ENCODE peak calls at places on chromosomes 1 and 21, in six cellular contexts. I is GM12865, S is Peyer's patch, F is heart right ventricle, Y is BE2C, G is lower leg skin. D is an unnamed sample.

GRCh38 chr1:247370786-247371732 is 39.4 kb upstream of the ZNF496 start:
- DNase-seq in I (no peak), S (no peak), F (no peak), Y (no peak), G (no peak), D (no peak)

GRCh38 chr1:6981595-6981994 is 196.3 kb downstream of the CAMTA1 start:
- DNase-seq in I (no peak), S (no peak), F (no peak), Y (no peak), G (no peak), D (no peak)

GRCh38 chr1:27597511-27598216 is 6.3 kb downstream of the AHDC1 start:
- DNase-seq in I (no peak), S (no peak), F (no peak), Y (no peak), G (no peak), D (no peak)

GRCh38 chr1:63713041-63713440 is 60.8 kb upstream of the ROR1 start:
- DNase-seq in I (no peak), S (no peak), F (no peak), Y (no peak), G (no peak), D (no peak)

GRCh38 chr21:45768011-45768740 is 124.7 kb downstream of the PCBP3 start:
- DNase-seq in I (no peak), S (no peak), F (no peak), Y (no peak), G (peak), D (no peak)

GRCh38 chr1:43272161-43272560 is 2.4 kb downstream of the TMEM125 start:
- DNase-seq in I (no peak), S (no peak), F (no peak), Y (no peak), G (peak), D (no peak)

GRCh38 chr1:16019580-16020277 is 1.9 kb upstream of the HSPB7 start:
- DNase-seq in I (no peak), S (no peak), F (peak), Y (peak), G (no peak), D (no peak)

GRCh38 chr1:7015022-7015421 is 229.8 kb downstream of the CAMTA1 start:
- DNase-seq in I (no peak), S (no peak), F (no peak), Y (no peak), G (peak), D (no peak)

GRCh38 chr1:99429754-99430153 is 165.5 kb downstream of the PLPPR4 start:
- DNase-seq in I (no peak), S (no peak), F (no peak), Y (no peak), G (no peak), D (no peak)

GRCh38 chr1:50901872-50902271 is 58.2 kb downstream of the FAF1 start:
- DNase-seq in I (no peak), S (no peak), F (no peak), Y (no peak), G (no peak), D (no peak)

GRCh38 chr1:74937176-74937575 is 197.0 kb upstream of the LHX8 start:
- DNase-seq in I (no peak), S (no peak), F (no peak), Y (no peak), G (no peak), D (no peak)

GRCh38 chr1:168794057-168794456 is 65.1 kb upstream of the DPT start:
- DNase-seq in I (no peak), S (no peak), F (no peak), Y (no peak), G (no peak), D (no peak)

GRCh38 chr1:214271174-214271858 is 9.6 kb upstream of the SMYD2 start:
- DNase-seq in I (no peak), S (no peak), F (no peak), Y (no peak), G (no peak), D (no peak)

GRCh38 chr1:53332833-53333232 is 5.0 kb upstream of the LRP8 start:
- DNase-seq in I (no peak), S (no peak), F (no peak), Y (no peak), G (no peak), D (no peak)

GRCh38 chr1:5585256-5585655 is 407.0 kb downstream of the NPHP4 start:
- DNase-seq in I (no peak), S (no peak), F (no peak), Y (no peak), G (no peak), D (no peak)

GRCh38 chr1:41122851-41123518 is 101.5 kb upstream of the SLFNL1 start:
- DNase-seq in I (peak), S (no peak), F (no peak), Y (peak), G (no peak), D (no peak)

GRCh38 chr1:222792744-222793143 is 22.1 kb upstream of the DISP1 start:
- DNase-seq in I (no peak), S (no peak), F (no peak), Y (no peak), G (no peak), D (no peak)

GRCh38 chr21:24050233-24050632 is 1557.0 kb downstream of the MRPL39 start:
- DNase-seq in I (no peak), S (no peak), F (no peak), Y (no peak), G (no peak), D (no peak)

GRCh38 chr1:181255270-181255929 is 166.9 kb downstream of the IER5 start:
- DNase-seq in I (no peak), S (no peak), F (no peak), Y (no peak), G (no peak), D (no peak)

GRCh38 chr1:201644197-201644596 is 105.3 kb downstream of the NAV1 start:
- DNase-seq in I (no peak), S (no peak), F (no peak), Y (no peak), G (no peak), D (no peak)

GRCh38 chr1:54403808-54404261 is 2.4 kb downstream of the SSBP3 start:
- DNase-seq in I (no peak), S (no peak), F (no peak), Y (no peak), G (no peak), D (no peak)

GRCh38 chr1:216310776-216311175 is 112.5 kb downstream of the USH2A start:
- DNase-seq in I (peak), S (no peak), F (peak), Y (peak), G (no peak), D (no peak)

GRCh38 chr21:32533053-32533452 is 52.3 kb downstream of the TCP10L start:
- DNase-seq in I (no peak), S (no peak), F (no peak), Y (no peak), G (peak), D (no peak)

DNA sequence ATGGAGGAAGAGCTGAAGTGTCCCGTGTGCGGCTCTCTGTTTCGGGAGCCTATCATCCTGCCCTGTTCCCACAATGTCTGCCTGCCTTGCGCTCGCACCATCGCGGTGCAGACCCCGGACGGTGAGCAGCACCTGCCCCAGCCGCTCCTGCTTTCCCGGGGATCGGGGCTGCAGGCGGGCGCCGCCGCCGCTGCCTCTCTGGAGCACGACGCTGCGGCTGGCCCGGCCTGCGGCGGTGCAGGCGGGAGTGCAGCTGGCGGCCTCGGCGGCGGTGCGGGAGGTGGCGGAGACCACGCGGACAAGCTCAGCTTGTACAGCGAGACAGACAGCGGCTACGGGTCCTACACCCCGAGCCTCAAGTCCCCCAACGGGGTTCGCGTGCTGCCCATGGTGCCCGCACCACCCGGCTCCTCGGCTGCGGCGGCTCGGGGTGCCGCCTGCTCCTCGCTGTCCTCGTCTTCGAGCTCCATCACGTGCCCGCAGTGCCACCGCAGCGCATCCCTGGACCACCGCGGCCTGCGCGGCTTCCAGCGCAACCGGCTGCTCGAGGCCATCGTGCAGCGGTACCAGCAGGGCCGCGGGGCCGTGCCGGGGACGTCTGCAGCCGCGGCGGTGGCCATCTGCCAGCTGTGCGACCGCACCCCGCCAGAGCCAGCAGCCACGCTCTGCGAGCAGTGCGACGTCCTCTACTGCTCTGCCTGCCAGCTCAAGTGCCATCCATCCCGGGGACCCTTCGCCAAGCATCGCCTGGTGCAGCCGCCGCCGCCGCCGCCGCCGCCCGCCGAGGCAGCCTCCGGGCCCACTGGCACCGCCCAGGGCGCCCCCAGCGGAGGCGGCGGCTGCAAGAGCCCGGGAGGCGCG is 1.3 kb downstream of the TRIM67 start:
- DNase-seq in I (no peak), S (no peak), F (no peak), Y (peak), G (no peak), D (peak)
- H3K4me3 ChIP-seq in I (no peak), S (no peak), F (no peak), Y (peak), G (no peak), D (no peak)

DNA sequence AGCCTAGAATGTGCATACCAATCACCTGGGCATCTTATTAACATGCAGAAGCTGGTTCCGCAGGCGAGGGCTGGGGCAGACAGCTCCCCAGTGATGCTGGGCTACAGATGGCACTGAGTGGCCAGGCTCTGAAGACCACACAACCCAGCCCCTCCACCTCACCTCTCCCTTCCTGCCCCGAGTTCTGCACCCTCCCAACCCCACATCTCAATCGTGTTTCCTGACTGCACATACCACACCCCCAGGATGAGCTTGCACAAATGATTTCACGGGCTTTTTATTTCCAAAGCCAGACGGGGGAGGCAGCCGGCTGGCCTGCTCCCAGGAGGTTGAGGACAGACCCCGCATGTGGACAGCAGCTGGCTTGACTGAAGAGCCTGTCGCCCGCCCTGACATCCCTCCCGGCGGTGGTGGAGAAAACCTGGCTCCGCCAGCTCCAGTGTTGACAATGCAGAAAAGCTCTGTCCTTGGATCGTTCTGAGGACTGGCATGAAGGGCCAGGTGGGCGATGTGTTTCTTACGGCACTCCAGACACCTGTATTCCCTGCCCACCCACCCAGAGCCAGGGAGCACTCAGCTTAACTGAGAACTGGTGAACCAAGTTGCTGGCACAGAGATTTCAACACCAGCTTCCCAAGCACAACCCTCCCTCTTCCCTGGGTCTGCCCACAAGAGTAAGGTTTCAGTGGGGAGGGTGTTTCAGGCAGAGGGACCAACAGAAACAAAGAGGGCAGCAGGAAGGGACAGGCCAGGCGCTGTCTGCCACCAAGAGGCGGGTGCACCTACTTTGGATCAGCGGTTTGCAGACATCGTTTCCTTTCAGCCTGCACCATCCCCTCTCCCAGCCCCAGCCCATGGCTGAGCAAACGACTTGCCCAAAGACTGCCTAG is 21.6 kb upstream of the ALDH4A1 start:
- DNase-seq in I (no peak), S (no peak), F (peak), Y (no peak), G (no peak), D (no peak)
- H3K4me3 ChIP-seq in I (no peak), S (no peak), F (no peak), Y (no peak), G (no peak), D (no peak)

DNA sequence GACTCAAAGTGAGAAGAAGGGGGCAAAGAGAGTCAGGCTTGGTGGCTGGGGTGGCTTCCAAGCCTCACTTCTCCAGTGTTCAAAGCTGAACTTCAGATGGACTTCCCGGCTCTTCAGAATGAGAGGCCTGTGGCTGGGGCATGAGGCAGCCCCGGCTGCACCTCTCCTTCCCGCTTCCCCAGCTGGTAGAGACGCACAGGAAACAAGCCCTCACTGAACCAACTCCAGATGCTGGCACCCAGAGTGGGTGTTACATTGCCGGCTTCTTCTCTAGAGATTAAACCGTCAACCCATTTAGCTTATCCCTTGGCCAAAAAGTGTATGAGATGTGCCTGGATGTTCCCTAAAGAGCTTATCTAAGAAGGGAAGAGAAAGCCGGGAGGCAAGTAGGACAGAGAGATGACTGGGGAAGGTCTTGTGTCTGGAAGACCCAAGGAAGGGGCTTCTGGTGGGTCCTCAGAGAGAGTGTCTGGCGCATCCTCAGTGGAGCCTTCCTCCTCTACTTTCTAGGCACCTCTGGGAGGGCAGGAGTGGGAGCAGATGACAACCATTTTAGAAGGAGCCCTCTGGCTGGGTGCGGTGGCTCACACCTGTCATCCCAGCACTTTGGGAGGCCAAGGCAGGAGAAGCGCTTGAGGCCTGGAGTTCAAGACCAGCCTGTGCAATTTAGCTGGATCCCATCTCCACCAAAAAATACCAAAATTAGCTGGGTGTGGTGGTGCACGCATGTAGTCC is 2.0 kb downstream of the ADAMTSL4 start:
- DNase-seq in I (no peak), S (no peak), F (no peak), Y (no peak), G (no peak), D (no peak)
- H3K4me3 ChIP-seq in I (no peak), S (no peak), F (no peak), Y (no peak), G (no peak), D (no peak)

GRCh38 chr1:11037740-11038182 is 9.3 kb downstream of the MASP2 start:
- DNase-seq in I (peak), S (peak), F (peak), Y (peak), G (peak), D (peak)
- H3K4me3 ChIP-seq in I (no peak), S (no peak), F (no peak), Y (no peak), G (no peak), D (no peak)

GRCh38 chr1:66168919-66169725 is 364.8 kb upstream of the SGIP1 start:
- DNase-seq in I (no peak), S (no peak), F (no peak), Y (no peak), G (no peak), D (no peak)
- H3K4me3 ChIP-seq in I (no peak), S (no peak), F (no peak), Y (no peak), G (no peak), D (no peak)

DNA sequence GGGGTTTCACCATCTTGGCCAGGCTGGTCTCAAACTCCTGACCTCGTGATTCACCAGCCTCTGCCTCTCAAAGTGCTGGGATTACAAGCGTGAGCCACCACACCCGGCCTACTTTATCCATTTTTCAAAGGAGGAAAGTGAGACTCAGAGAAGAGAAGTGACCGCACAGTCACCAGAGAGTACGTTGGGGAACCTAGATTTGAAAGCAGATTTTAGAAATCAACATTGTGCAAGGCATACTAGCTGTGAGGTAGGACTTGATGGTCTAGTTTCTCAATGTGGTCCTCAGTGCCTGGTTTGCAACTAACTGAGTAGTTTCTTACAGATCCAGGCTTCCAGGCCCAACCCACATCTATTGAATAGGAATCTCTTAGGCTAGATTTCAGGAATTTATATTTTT is 1.7 kb upstream of the PRCC start:
- DNase-seq in I (no peak), S (peak), F (no peak), Y (no peak), G (no peak), D (no peak)
- H3K4me3 ChIP-seq in I (peak), S (peak), F (no peak), Y (no peak), G (no peak), D (no peak)

DNA sequence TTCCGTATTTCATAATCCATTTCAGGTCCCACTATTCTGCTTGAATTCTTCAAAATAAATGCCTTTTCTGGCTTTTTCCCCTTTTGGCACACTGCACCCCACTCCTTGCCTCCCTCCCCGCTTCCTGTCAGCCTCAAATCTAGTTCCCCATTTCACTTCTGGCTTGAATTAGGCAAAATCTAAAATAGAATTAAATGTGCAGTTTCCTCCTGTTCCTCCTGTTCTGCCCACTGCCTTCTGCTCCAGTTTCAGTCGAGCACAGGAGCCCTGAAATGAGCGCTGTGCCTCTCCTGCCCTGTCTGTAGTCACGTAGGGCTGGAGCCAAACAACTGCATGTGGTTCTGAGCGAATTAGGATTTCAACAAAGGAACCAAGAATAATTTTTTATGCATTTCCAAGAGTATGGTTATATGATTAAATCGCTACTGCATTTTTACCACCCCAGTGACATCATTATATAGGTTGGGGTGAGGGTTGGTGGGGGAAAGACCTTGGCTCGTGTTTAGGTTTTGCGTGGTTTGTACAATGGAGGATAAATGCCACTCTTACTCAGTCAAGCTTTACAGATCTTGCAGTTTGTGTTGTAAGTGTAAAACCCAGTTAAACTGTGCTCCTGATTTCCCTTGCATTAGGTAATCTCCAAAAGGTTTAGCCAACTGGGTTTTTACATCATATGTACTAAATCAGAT is 114.9 kb downstream of the VPS13D start:
- DNase-seq in I (peak), S (peak), F (peak), Y (no peak), G (no peak), D (no peak)
- H3K4me3 ChIP-seq in I (no peak), S (no peak), F (no peak), Y (no peak), G (no peak), D (no peak)

D was measured in GM06990.